ENCODE peak calls at places on chromosome 19, in six cellular contexts. X, D, Q, N, E and I are unnamed samples.

GRCh38 chr19:18684642-18684993 is 1.1 kb downstream of the CRTC1 start:
- DNase-seq in X (no peak), N (no peak), Q (no peak), D (no peak), E (no peak), I (no peak)

GRCh38 chr19:28312269-28312668 is 900.7 kb downstream of the UQCRFS1 start:
- DNase-seq in N (no peak), D (no peak), X (no peak), Q (no peak), E (no peak), I (no peak)

GRCh38 chr19:52533901-52534300 is 6.4 kb downstream of the ZNF808 start:
- DNase-seq in N (no peak), D (no peak), E (no peak), X (no peak), Q (no peak), I (no peak)

GRCh38 chr19:21947775-21948174 is 63.0 kb downstream of the ZNF208 start:
- DNase-seq in E (no peak), Q (no peak), D (no peak), N (peak), X (no peak), I (no peak)

GRCh38 chr19:29675650-29676186 is 10.5 kb downstream of the PLEKHF1 start:
- DNase-seq in N (no peak), Q (no peak), E (no peak), X (peak), D (no peak), I (no peak)

GRCh38 chr19:45492627-45493470 is 4.0 kb downstream of the RTN2 start:
- DNase-seq in Q (no peak), N (peak), X (no peak), D (no peak), E (no peak), I (no peak)

GRCh38 chr19:15962319-15962718 is 13.5 kb downstream of the OR10H4 start:
- DNase-seq in N (no peak), E (no peak), D (no peak), X (no peak), Q (no peak), I (no peak)

GRCh38 chr19:55809381-55810058 is 22.3 kb downstream of the NLRP11 start:
- DNase-seq in Q (no peak), D (no peak), X (no peak), N (peak), E (peak), I (no peak)

GRCh38 chr19:6551607-6552450 is 21.0 kb downstream of the TNFSF9 start:
- DNase-seq in E (no peak), X (no peak), Q (no peak), D (peak), N (peak), I (no peak)

GRCh38 chr19:5907216-5907615 is 2.5 kb downstream of the VMAC start:
- DNase-seq in N (no peak), Q (no peak), E (no peak), D (no peak), X (no peak), I (no peak)

GRCh38 chr19:17325881-17326594 is 8.6 kb downstream of the ANO8 start:
- DNase-seq in N (no peak), E (peak), D (no peak), X (peak), Q (no peak), I (no peak)

GRCh38 chr19:2722541-2723344 is 1.6 kb upstream of the DIRAS1 start:
- DNase-seq in D (no peak), X (no peak), Q (no peak), N (no peak), E (peak), I (no peak)

GRCh38 chr19:2719910-2720776 is 1.0 kb downstream of the DIRAS1 start:
- DNase-seq in Q (no peak), D (no peak), E (no peak), X (peak), N (peak), I (no peak)

GRCh38 chr19:2721570-2722540 is 683 bp upstream of the DIRAS1 start:
- DNase-seq in E (no peak), D (no peak), X (no peak), Q (no peak), N (no peak), I (no peak)

GRCh38 chr19:2719232-2719735 is 1.9 kb downstream of the DIRAS1 start:
- DNase-seq in E (no peak), N (no peak), Q (no peak), D (no peak), X (no peak), I (no peak)

GRCh38 chr19:2720777-2721569 is at the start of gene DIRAS1:
- DNase-seq in E (no peak), Q (no peak), D (no peak), N (peak), X (no peak), I (no peak)
- H3K27ac ChIP-seq in E (no peak), Q (no peak), D (no peak), N (no peak), X (no peak), I (no peak)

GRCh38 chr19:7570761-7571160 is 24.9 kb upstream of the CAMSAP3 start:
- DNase-seq in X (no peak), E (no peak), N (no peak), Q (no peak), D (no peak), I (no peak)
- H3K27ac ChIP-seq in X (no peak), E (no peak), N (no peak), Q (no peak), D (no peak), I (no peak)

GRCh38 chr19:1590641-1591397 is 1.8 kb downstream of the MBD3 start:
- DNase-seq in N (no peak), D (peak), X (no peak), E (no peak), Q (no peak), I (no peak)
- H3K27ac ChIP-seq in N (peak), D (no peak), X (no peak), E (peak), Q (no peak), I (peak)

GRCh38 chr19:43908659-43909058 is 26.4 kb downstream of the ZNF45 start:
- DNase-seq in E (no peak), D (no peak), Q (no peak), X (no peak), N (no peak), I (no peak)

GRCh38 chr19:43906774-43907173 is 28.3 kb downstream of the ZNF45 start:
- DNase-seq in Q (no peak), E (no peak), N (no peak), X (no peak), D (no peak), I (no peak)

GRCh38 chr19:43913383-43913782 is 21.7 kb downstream of the ZNF45 start:
- DNase-seq in D (no peak), X (no peak), Q (no peak), N (no peak), E (no peak), I (no peak)

GRCh38 chr19:43914051-43914450 is 21.0 kb downstream of the ZNF45 start:
- DNase-seq in E (no peak), Q (no peak), D (no peak), X (no peak), N (no peak), I (no peak)

DNA sequence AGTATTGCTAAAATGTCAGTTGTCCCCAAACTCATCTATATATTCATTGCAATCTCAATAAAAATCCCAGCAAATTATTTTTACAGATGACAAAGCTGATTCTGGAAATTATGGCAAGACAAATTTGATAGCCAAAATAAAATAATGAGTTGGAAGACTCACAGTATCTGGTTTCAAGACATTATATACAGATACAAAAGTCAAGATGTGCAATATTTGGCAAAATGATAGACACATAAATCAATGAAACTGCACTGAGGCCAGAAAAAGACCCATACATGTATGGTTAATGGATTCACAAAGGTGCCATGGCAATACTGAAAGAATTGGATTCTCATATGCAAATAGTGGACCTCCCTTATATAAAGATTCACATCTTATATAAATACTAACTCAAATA is 24.2 kb downstream of the ZNF45 start:
- DNase-seq in D (no peak), N (no peak), Q (no peak), E (no peak), X (no peak), I (no peak)
- H3K27ac ChIP-seq in D (no peak), N (no peak), Q (no peak), E (no peak), X (no peak), I (no peak)

DNA sequence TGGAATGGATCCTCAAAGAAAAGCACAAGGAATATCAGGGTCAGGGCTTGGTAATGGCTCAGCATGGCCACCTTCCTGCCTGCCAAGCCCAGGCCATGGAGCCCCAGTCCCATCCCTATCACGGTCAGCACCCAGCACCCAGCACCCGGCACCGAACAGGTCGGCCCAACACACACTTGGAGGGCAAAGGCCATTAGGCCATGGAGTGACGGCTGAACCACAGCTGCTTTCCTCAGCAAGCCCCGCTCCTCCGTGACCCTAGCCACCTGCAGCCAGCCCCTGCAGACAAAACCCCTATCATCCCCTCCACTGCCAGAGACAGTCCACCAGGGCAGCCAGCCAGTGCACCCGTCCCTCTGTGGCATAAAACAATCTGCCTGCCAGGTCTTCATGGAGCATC is 20.6 kb downstream of the PEPD start:
- DNase-seq in E (no peak), X (no peak), D (no peak), Q (no peak), N (no peak), I (no peak)
- H3K27ac ChIP-seq in E (no peak), X (no peak), D (no peak), Q (no peak), N (no peak), I (no peak)